ENCODE peak calls at places on chromosomes 5 and 9, in six cellular contexts. C is HCT116, Y is GM12878, W is HepG2, U is K562, H is upper lobe of left lung. R is an unnamed sample.

GRCh38 chr9:92989561-92989960 is 42.2 kb downstream of the FGD3 start:
- ATAC-seq in U (no peak), C (no peak), H (no peak), Y (no peak), W (no peak), R (no peak)

GRCh38 chr9:19130436-19130835 is 3.1 kb upstream of the PLIN2 start:
- ATAC-seq in U (no peak), Y (no peak), C (no peak), W (no peak), H (no peak), R (no peak)

GRCh38 chr5:151127926-151128325 is 29.7 kb downstream of the ANXA6 start:
- ATAC-seq in H (no peak), Y (no peak), U (no peak), W (no peak), C (no peak), R (no peak)

GRCh38 chr9:77598510-77598909 is 49.6 kb downstream of the GNA14 start:
- ATAC-seq in U (no peak), H (peak; percentile 68), W (no peak), C (no peak), Y (no peak), R (peak; percentile 46)

GRCh38 chr5:74767579-74767913 is 497 bp downstream of the NSA2 start:
- ATAC-seq in Y (peak; percentile 17), C (peak; percentile 52), W (peak; percentile 52), U (peak; percentile 70), H (peak; percentile 33), R (peak; percentile 24)

GRCh38 chr5:7671420-7671819 is 179.5 kb downstream of the CFAP90 start:
- ATAC-seq in Y (no peak), U (no peak), W (no peak), C (no peak), H (no peak), R (no peak)

GRCh38 chr9:94082956-94083355 is 1.3 kb upstream of the PTPDC1 start:
- ATAC-seq in H (peak; percentile 59), Y (no peak), W (no peak), U (peak; percentile 26), C (no peak), R (no peak)

GRCh38 chr5:72167790-72168189 is 60.5 kb downstream of the MAP1B start:
- ATAC-seq in H (peak; percentile 92), U (no peak), W (no peak), Y (no peak), C (no peak), R (peak; percentile 63)

GRCh38 chr5:138932171-138932810 is 57.2 kb upstream of the LRRTM2 start:
- ATAC-seq in U (peak; percentile 28), Y (no peak), H (no peak), C (peak; percentile 49), W (peak; percentile 11), R (no peak)

GRCh38 chr5:78899922-78900362 is 85.2 kb downstream of the ARSB start:
- ATAC-seq in H (no peak), C (peak; percentile 86), W (peak; percentile 86), U (peak; percentile 86), Y (peak; percentile 88), R (no peak)

GRCh38 chr5:139687656-139688055 is 39.5 kb downstream of the CXXC5 start:
- ATAC-seq in H (no peak), W (no peak), C (no peak), Y (no peak), U (no peak), R (no peak)

GRCh38 chr5:131610198-131611063 is 24.6 kb downstream of the RAPGEF6 start:
- ATAC-seq in H (no peak), Y (no peak), W (peak; percentile 81), C (peak; percentile 86), U (peak; percentile 19), R (no peak)

GRCh38 chr5:124285071-124285470 is 461.4 kb downstream of the ZNF608 start:
- ATAC-seq in U (no peak), W (no peak), H (no peak), Y (no peak), C (no peak), R (no peak)

GRCh38 chr9:121997791-121998190 is 95.3 kb downstream of the TTLL11 start:
- ATAC-seq in Y (no peak), H (peak; percentile 31), U (no peak), C (no peak), W (no peak), R (no peak)

GRCh38 chr5:6649186-6649585 is 15.9 kb downstream of the SRD5A1 start:
- ATAC-seq in W (no peak), Y (no peak), C (no peak), U (peak; percentile 80), H (no peak), R (no peak)

GRCh38 chr5:82225525-82226172 is 52.5 kb downstream of the RPS23 start:
- ATAC-seq in H (peak; percentile 87), C (peak; percentile 97), U (peak; percentile 97), Y (peak; percentile 97), W (peak; percentile 96), R (peak; percentile 61)

GRCh38 chr5:35859101-35859661 is 2.5 kb downstream of the IL7R start:
- ATAC-seq in W (no peak), H (no peak), C (no peak), U (no peak), Y (peak; percentile 11), R (no peak)

GRCh38 chr9:27426717-27427645 is 97.1 kb upstream of the IFNK start:
- ATAC-seq in C (peak; percentile 47), W (no peak), U (no peak), Y (no peak), H (no peak), R (no peak)

GRCh38 chr9:82783045-82783444 is 279.9 kb downstream of the RASEF start:
- ATAC-seq in H (no peak), Y (no peak), W (peak; percentile 50), C (no peak), U (no peak), R (no peak)

GRCh38 chr5:308672-309271 is 12.7 kb upstream of the AHRR start:
- ATAC-seq in Y (no peak), W (peak; percentile 53), H (no peak), U (no peak), C (peak; percentile 81), R (no peak)

GRCh38 chr5:172005708-172006377 is 595 bp downstream of the FBXW11 start:
- ATAC-seq in C (peak; percentile 0), H (peak; percentile 26), W (peak; percentile 32), Y (peak; percentile 12), U (peak; percentile 32), R (no peak)

GRCh38 chr5:172932313-172933017 is 26.8 kb upstream of the RPL26L1 start:
- ATAC-seq in H (peak; percentile 94), U (peak; percentile 98), W (peak; percentile 91), Y (peak; percentile 97), C (peak; percentile 96), R (peak; percentile 70)

GRCh38 chr9:137222190-137223077 is at the start of gene RNF208:
- ATAC-seq in U (peak; percentile 0), W (peak; percentile 9), H (peak; percentile 2), C (peak; percentile 2), Y (peak; percentile 22), R (no peak)

GRCh38 chr9:83280790-83281189 is 217.8 kb upstream of the RASEF start:
- ATAC-seq in W (no peak), Y (no peak), C (no peak), H (no peak), U (no peak), R (no peak)

GRCh38 chr5:143059355-143059754 is 289.2 kb downstream of the ARHGAP26 start:
- ATAC-seq in W (no peak), U (no peak), C (no peak), Y (no peak), H (no peak), R (no peak)
- TF ChIP-seq POLR2A in W (no peak), U (no peak), C (no peak), Y (no peak), H (no peak), R (no peak)

GRCh38 chr9:35689601-35690446 is at the start of gene TPM2:
- ATAC-seq in H (peak; percentile 51), Y (peak; percentile 30), C (peak; percentile 72), U (no peak), W (peak; percentile 2), R (peak; percentile 65)
- TF ChIP-seq POLR2AphosphoS5 in H (peak; percentile 71), Y (no peak), C (peak; percentile 87), U (no peak), W (no peak), R (peak; percentile 100)

DNA sequence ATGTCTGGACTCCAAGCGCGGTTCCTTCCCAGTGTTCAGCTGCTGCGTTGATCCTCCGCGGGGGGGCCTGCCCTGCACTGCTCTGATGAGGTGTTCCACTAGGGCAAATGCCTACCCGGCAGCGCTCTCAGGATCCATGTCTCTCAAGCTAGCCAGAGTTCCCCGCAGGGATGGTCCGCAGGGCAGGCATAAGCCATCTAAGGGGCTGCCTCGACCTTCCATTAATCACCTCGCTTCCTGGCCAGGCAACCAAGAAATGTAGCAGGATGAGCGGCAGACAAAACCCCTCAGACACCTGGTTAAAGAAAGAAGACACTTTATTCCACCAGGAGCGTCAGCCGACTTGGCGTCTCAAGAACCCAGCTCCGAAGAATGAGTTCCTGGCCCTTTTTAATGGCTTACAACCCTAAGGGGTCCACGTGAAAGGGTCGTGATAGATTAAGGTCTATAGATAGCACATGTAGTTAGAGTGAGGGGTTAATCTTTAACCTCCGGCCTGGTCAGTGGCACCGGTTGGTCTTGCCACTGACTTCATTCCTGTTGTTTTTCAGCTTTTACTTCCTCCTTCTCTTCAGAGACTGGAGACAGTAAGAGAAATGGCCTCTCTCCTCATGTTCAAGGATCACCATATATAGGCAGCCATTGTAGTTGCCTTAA is 47.2 kb upstream of the COX7C start:
- ATAC-seq in H (no peak), Y (no peak), C (no peak), W (peak; percentile 42), U (peak; percentile 98), R (no peak)
- TF ChIP-seq POLR2A in H (no peak), Y (no peak), C (no peak), W (no peak), U (peak; percentile 49), R (no peak)

GRCh38 chr5:143316844-143317631 is 86.4 kb downstream of the NR3C1 start:
- ATAC-seq in H (peak; percentile 30), Y (no peak), W (no peak), C (no peak), U (peak; percentile 54), R (no peak)
- TF ChIP-seq POLR2AphosphoS5 in H (no peak), Y (no peak), W (no peak), C (no peak), U (no peak), R (no peak)

GRCh38 chr5:149581192-149581861 is at the start of gene ARHGEF37:
- ATAC-seq in H (peak; percentile 88), C (peak; percentile 82), W (peak; percentile 86), U (no peak), Y (peak; percentile 75), R (peak; percentile 90)
- TF ChIP-seq POLR2A in H (no peak), C (no peak), W (no peak), U (no peak), Y (no peak), R (peak; percentile 71)

GRCh38 chr9:34558341-34558740 is 31.2 kb downstream of the CNTFR start:
- ATAC-seq in Y (no peak), H (no peak), W (no peak), C (no peak), U (no peak), R (no peak)

GRCh38 chr9:34562136-34562745 is 27.3 kb downstream of the CNTFR start:
- ATAC-seq in U (peak; percentile 44), Y (no peak), W (no peak), H (no peak), C (peak; percentile 38), R (no peak)

GRCh38 chr9:34559616-34560546 is 29.6 kb downstream of the CNTFR start:
- ATAC-seq in H (peak; percentile 61), Y (peak; percentile 45), W (peak; percentile 81), C (peak; percentile 44), U (peak; percentile 27), R (peak; percentile 82)

GRCh38 chr9:34558911-34559615 is 30.5 kb downstream of the CNTFR start:
- ATAC-seq in H (no peak), C (no peak), W (peak; percentile 38), Y (no peak), U (no peak), R (no peak)

GRCh38 chr9:34560574-34561229 is 28.8 kb downstream of the CNTFR start:
- ATAC-seq in W (peak; percentile 7), H (no peak), C (no peak), Y (no peak), U (no peak), R (no peak)
- TF ChIP-seq POLR2AphosphoS5 in W (no peak), H (no peak), C (no peak), Y (no peak), U (no peak), R (no peak)